ENCODE peak calls at places on chromosomes 16 and 17, in seven cellular contexts. X, Q, M, F, C, V and D are unnamed samples. For H3K4me1, the result is how much of the 10 kb centered on the place peaks cover.

GRCh38 chr17:3710951-3711383 is 12.7 kb upstream of the HASPIN start:
- DNase-seq in X (peak), Q (no peak), M (no peak), F (peak), C (no peak), V (no peak), D (no peak)

GRCh38 chr17:55731586-55732250 is 9.1 kb upstream of the TMEM100 start:
- DNase-seq in X (no peak), Q (peak), M (peak), F (no peak), C (peak), V (peak), D (peak)

GRCh38 chr17:2192367-2193028 is 111.1 kb downstream of the SMG6 start:
- DNase-seq in X (peak), Q (peak), M (no peak), F (peak), C (no peak), V (no peak), D (no peak)

GRCh38 chr16:14475370-14476139 is 154.5 kb downstream of the PARN start:
- DNase-seq in X (no peak), Q (no peak), M (no peak), F (no peak), C (no peak), V (no peak), D (no peak)

GRCh38 chr16:2148714-2149629 is 547 bp downstream of the RAB26 start:
- DNase-seq in X (peak), Q (no peak), M (no peak), F (no peak), C (no peak), V (peak), D (no peak)

GRCh38 chr17:79607941-79608728 is 2.7 kb downstream of the RBFOX3 start:
- DNase-seq in X (no peak), Q (no peak), M (no peak), F (peak), C (peak), V (peak), D (no peak)

GRCh38 chr16:2341456-2342447 is 1.2 kb upstream of the ABCA3 start:
- DNase-seq in X (no peak), Q (peak), M (no peak), F (no peak), C (peak), V (peak), D (peak)

GRCh38 chr16:26709175-26709574 is 357.6 kb upstream of the C16orf82 start:
- DNase-seq in X (no peak), Q (no peak), M (no peak), F (no peak), C (no peak), V (no peak), D (no peak)

GRCh38 chr17:65553009-65553645 is 8.3 kb downstream of the AXIN2 start:
- DNase-seq in X (no peak), Q (no peak), M (no peak), F (no peak), C (no peak), V (no peak), D (no peak)

GRCh38 chr17:41885733-41886132 is 20.5 kb upstream of the KLHL11 start:
- DNase-seq in X (no peak), Q (no peak), M (no peak), F (no peak), C (no peak), V (peak), D (no peak)

GRCh38 chr17:29292071-29292991 is 1.6 kb downstream of the NUFIP2 start:
- DNase-seq in X (peak), Q (peak), M (peak), F (peak), C (peak), V (peak), D (peak)

GRCh38 chr16:398551-399277 is 1.7 kb downstream of the NME4 start:
- DNase-seq in X (no peak), Q (no peak), M (no peak), F (no peak), C (no peak), V (peak), D (no peak)

GRCh38 chr17:58414596-58414997 is 2.7 kb downstream of the RNF43 start:
- DNase-seq in X (no peak), Q (no peak), M (no peak), F (no peak), C (no peak), V (no peak), D (no peak)

GRCh38 chr17:74941128-74941725 is 5.5 kb downstream of the OTOP3 start:
- DNase-seq in X (no peak), Q (no peak), M (no peak), F (no peak), C (no peak), V (no peak), D (no peak)

GRCh38 chr17:82384051-82384729 is 12.6 kb downstream of the UTS2R start:
- DNase-seq in X (no peak), Q (peak), M (no peak), F (no peak), C (no peak), V (peak), D (no peak)

GRCh38 chr16:86823895-86824671 is 245.7 kb downstream of the FOXL1 start:
- DNase-seq in X (no peak), Q (no peak), M (no peak), F (peak), C (no peak), V (no peak), D (no peak)

GRCh38 chr16:8826278-8826879 is 28.7 kb downstream of the PMM2 start:
- DNase-seq in X (no peak), Q (no peak), M (no peak), F (no peak), C (no peak), V (no peak), D (no peak)

GRCh38 chr16:27251561-27252205 is 16.9 kb downstream of the NSMCE1 start:
- DNase-seq in X (no peak), Q (no peak), M (no peak), F (no peak), C (no peak), V (no peak), D (no peak)

GRCh38 chr16:29844575-29845331 is 18.3 kb downstream of the CDIPT start:
- DNase-seq in X (no peak), Q (no peak), M (no peak), F (no peak), C (no peak), V (no peak), D (no peak)

GRCh38 chr17:46916211-46916610 is 6.7 kb upstream of the GOSR2 start:
- DNase-seq in X (no peak), Q (no peak), M (no peak), F (no peak), C (no peak), V (no peak), D (no peak)

DNA sequence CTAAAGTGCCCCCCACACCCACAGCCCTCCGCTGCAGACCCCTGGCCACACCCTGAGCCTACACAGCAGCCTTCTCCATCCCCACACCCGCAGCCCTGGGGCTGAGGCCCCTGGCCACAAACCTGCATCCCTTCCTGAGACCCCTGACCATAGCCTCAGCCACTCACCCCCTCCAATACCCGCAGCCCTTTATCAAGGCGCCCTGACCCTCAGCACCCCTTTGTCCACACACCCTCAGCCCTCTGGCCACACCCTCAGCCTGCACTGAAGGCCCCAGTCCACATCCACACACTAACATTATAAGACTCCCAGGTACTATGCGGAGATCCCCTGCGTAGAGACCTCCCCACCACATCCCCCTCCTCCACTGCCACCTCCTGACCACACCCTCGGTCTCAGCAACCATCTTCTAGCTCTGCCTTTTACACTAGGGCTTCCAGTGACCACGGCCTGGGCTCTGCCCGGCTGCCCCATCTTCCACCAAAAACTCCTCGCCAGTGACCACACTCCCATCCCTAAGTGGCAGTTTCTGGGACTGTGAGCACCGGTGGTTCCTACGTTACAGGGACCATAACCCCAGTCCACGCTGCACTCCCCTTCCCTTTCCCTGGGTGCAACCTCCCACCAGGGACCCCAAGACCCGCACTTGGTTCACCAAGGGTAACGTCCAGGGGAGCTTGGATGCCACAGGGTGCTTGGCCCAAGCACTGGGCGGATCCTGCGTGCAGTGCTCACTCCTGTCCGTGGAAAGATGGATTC is 818 bp downstream of the TPPP3 start:
- DNase-seq in X (no peak), Q (no peak), M (no peak), F (no peak), C (no peak), V (no peak), D (no peak)
- H3K4me1 ChIP-seq in X (under half), Q (under half), M (half or more), F (under half), C (under half), V (half or more), D (half or more)

DNA sequence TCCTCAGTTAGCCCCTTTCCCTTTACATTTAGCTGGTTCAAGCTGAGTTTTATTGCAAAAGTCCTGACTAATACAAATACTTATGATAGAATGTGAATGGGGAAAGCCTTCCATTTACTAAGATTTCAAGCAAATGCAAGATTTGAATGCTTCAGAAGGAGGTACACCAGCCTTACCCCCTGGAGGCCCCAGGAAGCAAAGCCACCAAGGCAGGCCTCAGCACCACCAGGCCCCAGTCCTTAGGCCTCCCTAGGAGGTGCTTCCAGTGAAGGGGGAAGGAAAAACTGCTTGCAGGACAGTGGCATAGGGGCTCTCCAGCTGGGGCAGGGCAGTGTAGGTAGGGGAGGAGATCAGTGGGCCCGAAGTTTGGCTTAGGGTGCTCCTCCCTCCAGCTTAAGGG is 7.3 kb upstream of the PRPSAP2 start:
- DNase-seq in X (no peak), Q (no peak), M (no peak), F (no peak), C (no peak), V (no peak), D (no peak)
- H3K4me1 ChIP-seq in X (under half), Q (under half), M (under half), F (under half), C (under half), V (under half), D (under half)

DNA sequence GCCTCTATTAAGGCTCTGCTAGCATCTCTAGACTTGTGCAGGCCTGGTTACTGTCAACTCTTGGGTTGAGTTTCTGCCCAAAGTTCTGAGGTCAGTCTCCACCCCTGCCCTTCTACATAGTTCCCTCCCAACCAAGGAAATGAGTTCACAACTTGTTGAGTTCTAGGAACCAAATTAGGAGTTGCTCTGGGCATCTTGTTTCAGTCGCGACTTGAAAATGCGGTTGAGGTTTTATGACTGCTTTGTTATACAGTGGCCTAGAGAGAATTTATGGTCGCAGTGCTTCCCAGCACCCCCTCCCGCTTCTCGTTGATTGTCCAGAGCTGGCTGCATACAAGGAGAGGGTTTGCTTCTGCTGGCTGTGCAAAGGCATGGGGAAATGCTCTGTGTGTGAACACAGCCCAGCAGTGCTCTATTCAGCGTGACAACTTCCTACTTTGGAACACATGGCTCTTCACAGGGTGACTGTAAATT is 20.2 kb downstream of the GNAO1 start:
- DNase-seq in X (no peak), Q (peak), M (no peak), F (no peak), C (no peak), V (no peak), D (no peak)
- H3K4me1 ChIP-seq in X (under half), Q (under half), M (under half), F (under half), C (under half), V (under half), D (under half)

DNA sequence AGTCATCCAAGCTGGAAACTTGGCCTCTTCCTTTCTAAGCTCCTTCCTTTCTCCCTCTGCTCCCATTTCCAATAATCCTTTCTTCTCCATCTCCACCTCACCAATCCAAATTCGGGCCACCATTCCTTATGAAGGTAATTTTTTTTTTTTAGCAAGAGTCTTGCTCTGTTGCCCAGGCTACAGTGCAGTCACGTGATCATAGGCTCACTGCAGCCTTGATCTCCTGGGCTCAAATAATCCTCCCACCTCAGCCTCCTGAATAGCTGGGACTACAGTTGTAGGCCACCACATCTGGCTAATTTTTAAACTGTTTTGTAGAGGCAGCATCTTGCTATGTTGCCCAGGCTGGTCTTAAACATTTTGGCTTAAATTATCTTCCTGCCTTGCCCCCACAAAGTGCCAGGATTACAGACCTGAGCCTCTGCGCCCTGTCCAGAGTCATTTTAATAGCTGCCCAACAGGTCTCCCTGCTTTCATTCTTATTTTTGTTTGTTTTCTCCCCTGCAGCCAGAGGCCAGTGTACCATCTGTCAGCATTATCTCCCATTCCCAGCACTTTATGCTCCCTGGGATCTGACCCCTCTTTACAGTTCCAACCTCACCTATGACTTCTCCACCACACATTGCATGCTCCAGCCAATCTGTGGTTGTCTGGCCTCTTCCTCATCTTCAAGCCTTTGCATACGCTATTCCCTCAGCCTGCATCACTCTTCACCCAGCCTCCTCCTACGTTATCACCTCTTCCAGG is 2.3 kb upstream of the GP2 start:
- DNase-seq in X (no peak), Q (no peak), M (no peak), F (no peak), C (no peak), V (no peak), D (no peak)
- H3K4me1 ChIP-seq in X (under half), Q (under half), M (under half), F (under half), C (under half), V (under half), D (under half)

GRCh38 chr16:85202051-85202601 is 89.9 kb upstream of the CIBAR2 start:
- DNase-seq in X (no peak), Q (no peak), M (no peak), F (no peak), C (no peak), V (peak), D (no peak)

GRCh38 chr16:85199880-85200279 is 87.6 kb upstream of the CIBAR2 start:
- DNase-seq in X (no peak), Q (no peak), M (no peak), F (no peak), C (no peak), V (no peak), D (no peak)

GRCh38 chr16:85200471-85201278 is 88.4 kb upstream of the CIBAR2 start:
- DNase-seq in X (no peak), Q (no peak), M (no peak), F (no peak), C (no peak), V (no peak), D (no peak)

GRCh38 chr16:85202631-85203461 is 90.6 kb upstream of the CIBAR2 start:
- DNase-seq in X (no peak), Q (peak), M (peak), F (no peak), C (peak), V (peak), D (peak)

DNA sequence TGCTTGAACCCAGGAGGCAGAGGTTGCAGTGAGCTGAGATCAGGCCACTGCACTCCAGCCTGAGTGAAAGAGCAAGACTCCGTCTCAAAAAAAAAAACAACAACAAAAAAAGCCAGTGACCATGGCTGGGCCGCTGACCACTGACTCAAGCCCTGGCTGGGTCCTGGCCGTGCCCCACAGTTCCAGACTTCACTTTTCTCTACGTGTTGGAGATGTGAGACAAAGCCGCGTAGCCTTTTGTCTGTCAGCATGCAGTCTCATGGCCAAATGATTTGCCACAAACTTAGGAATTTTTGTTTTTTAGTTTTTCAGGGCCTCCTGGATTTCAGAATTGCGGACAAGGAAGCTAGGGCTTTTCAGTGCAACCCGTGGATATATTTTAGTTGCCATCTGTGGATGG is 89.3 kb upstream of the CIBAR2 start:
- DNase-seq in X (no peak), Q (no peak), M (no peak), F (no peak), C (no peak), V (peak), D (no peak)
- H3K4me1 ChIP-seq in X (under half), Q (under half), M (half or more), F (under half), C (under half), V (under half), D (half or more)

DNA sequence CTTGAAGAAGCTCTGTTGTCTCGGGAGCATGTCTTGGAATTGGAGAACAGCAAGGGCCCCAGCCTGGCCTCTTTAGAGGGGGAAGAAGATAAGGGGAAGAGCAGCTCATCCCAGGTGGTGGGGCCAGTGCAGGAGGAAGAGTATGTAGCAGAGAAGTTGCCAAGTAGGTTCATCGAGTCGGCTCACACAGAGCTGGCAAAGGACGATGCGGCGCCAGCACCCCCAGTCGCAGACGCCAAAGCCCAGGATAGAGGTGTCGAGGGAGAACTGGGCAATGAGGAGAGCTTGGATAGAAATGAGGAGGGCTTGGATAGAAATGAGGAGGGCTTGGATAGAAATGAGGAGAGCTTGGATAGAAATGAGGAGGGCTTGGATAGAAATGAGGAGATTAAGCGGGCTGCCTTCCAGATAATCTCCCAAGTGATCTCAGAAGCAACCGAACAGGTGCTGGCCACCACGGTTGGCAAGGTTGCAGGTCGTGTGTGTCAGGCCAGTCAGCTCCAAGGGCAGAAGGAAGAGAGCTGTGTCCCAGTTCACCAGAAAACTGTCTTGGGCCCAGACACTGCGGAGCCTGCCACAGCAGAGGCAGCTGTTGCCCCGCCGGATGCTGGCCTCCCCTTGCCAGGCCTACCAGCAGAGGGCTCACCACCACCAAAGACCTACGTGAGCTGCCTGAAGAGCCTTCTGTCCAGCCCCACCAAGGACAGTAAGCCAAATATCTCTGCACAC is 21.2 kb downstream of the AKAP1 start:
- DNase-seq in X (no peak), Q (no peak), M (no peak), F (no peak), C (no peak), V (peak), D (peak)
- H3K4me1 ChIP-seq in X (under half), Q (under half), M (half or more), F (under half), C (half or more), V (under half), D (half or more)